ENCODE peak calls at places on chromosomes 6 and 20, in six cellular contexts. H is WTC11, E is GM12878, L is H1, R is HepG2, J is K562. V is an unnamed sample.

GRCh38 chr6:37624606-37625574 is 72.8 kb downstream of the MDGA1 start:
- DNase-seq in R (no peak), L (no peak), H (no peak), E (no peak), J (peak), V (peak)

GRCh38 chr6:6918216-6918983 is 189.4 kb upstream of the RREB1 start:
- DNase-seq in L (no peak), E (peak), J (peak), H (no peak), R (no peak), V (no peak)

GRCh38 chr20:51172558-51173428 is 149.9 kb upstream of the KCNG1 start:
- DNase-seq in R (no peak), L (no peak), J (no peak), H (no peak), E (no peak), V (peak)

GRCh38 chr6:34414999-34415858 is 10.6 kb downstream of the RPS10 start:
- DNase-seq in E (no peak), R (peak), J (peak), L (no peak), H (no peak), V (peak)

GRCh38 chr6:138654715-138655634 is 118.6 kb upstream of the CCDC28A start:
- DNase-seq in E (peak), L (no peak), H (no peak), J (no peak), R (no peak), V (no peak)

GRCh38 chr6:158571826-158572652 is 12.1 kb downstream of the TMEM181 start:
- DNase-seq in L (no peak), E (no peak), R (peak), H (no peak), J (no peak), V (no peak)

GRCh38 chr20:51142448-51142847 is 119.5 kb upstream of the KCNG1 start:
- DNase-seq in J (no peak), H (no peak), E (no peak), L (no peak), R (no peak), V (no peak)

GRCh38 chr20:7113577-7114466 is 346.3 kb downstream of the BMP2 start:
- DNase-seq in R (peak), J (no peak), E (no peak), H (peak), L (peak), V (peak)

GRCh38 chr6:33008944-33009861 is at the start of gene HLA-DOA:
- DNase-seq in L (peak), J (peak), E (peak), R (no peak), H (peak), V (peak)

GRCh38 chr20:61166324-61166723 is 85.7 kb upstream of the CDH4 start:
- DNase-seq in H (no peak), J (no peak), L (no peak), E (no peak), R (no peak), V (no peak)

GRCh38 chr20:4962257-4962855 is 39.0 kb downstream of the SLC23A2 start:
- DNase-seq in E (no peak), H (no peak), L (no peak), J (no peak), R (no peak), V (no peak)

GRCh38 chr6:155936127-155936526 is 480.5 kb upstream of the NOX3 start:
- DNase-seq in L (no peak), H (no peak), E (no peak), J (no peak), R (no peak), V (no peak)

GRCh38 chr20:24131684-24132083 is 143.1 kb upstream of the GGTLC1 start:
- DNase-seq in H (no peak), E (no peak), R (no peak), L (no peak), J (no peak), V (no peak)

GRCh38 chr6:69729870-69730449 is 66.8 kb downstream of the LMBRD1 start:
- DNase-seq in L (no peak), J (no peak), E (no peak), R (no peak), H (no peak), V (no peak)

GRCh38 chr20:2093200-2093781 is 8.3 kb upstream of the STK35 start:
- DNase-seq in R (peak), E (no peak), J (no peak), H (peak), L (peak), V (peak)

GRCh38 chr6:40961831-40962230 is 77.2 kb downstream of the UNC5CL start:
- DNase-seq in E (no peak), L (no peak), H (no peak), R (no peak), J (no peak), V (no peak)

GRCh38 chr20:53926428-53927028 is 143.9 kb downstream of the BCAS1 start:
- DNase-seq in J (no peak), E (peak), H (no peak), R (peak), L (no peak), V (no peak)

GRCh38 chr6:44920952-44921491 is 407.1 kb upstream of the RUNX2 start:
- DNase-seq in R (peak), H (no peak), J (no peak), E (no peak), L (no peak), V (no peak)

GRCh38 chr6:13500264-13500663 is 12.9 kb upstream of the GFOD1 start:
- DNase-seq in E (no peak), J (no peak), L (no peak), H (no peak), R (no peak), V (no peak)
- TF ChIP-seq CREB1 in E (no peak), J (no peak), L (no peak), H (no peak), R (no peak), V (no peak)

GRCh38 chr20:20150241-20150640 is 97.9 kb downstream of the CFAP61 start:
- DNase-seq in E (no peak), H (no peak), R (no peak), L (no peak), J (no peak), V (no peak)
- TF ChIP-seq CREB1 in E (no peak), H (no peak), R (no peak), L (no peak), J (no peak), V (no peak)

DNA sequence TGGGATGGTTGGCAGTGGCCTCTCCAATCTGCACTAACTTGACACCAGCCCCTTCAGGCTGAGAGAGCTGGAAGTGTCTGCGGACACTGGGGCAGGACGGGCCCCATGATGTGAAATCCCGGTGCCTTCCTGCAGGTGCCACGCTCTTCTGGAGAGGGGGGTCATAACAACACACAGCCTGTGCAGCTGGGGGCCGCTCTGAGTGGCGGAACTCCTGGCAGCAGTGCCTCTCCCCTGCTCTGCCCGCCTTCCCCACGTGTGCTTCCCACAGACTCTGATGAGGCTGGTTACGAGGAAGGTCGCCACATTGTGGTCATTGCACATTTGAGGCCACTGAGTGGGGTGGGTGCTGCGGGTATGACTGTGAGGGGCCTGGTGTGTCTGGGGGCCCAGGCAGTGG is 145.2 kb downstream of the DTNBP1 start:
- DNase-seq in H (no peak), J (no peak), R (no peak), E (no peak), L (no peak), V (no peak)
- TF ChIP-seq CREB1 in H (no peak), J (no peak), R (no peak), E (no peak), L (no peak), V (no peak)

GRCh38 chr6:159679091-159680077 is 13.7 kb downstream of the SOD2 start:
- DNase-seq in E (no peak), R (no peak), L (no peak), H (no peak), J (no peak), V (no peak)

GRCh38 chr6:159680104-159680503 is 12.9 kb downstream of the SOD2 start:
- DNase-seq in L (no peak), R (no peak), H (no peak), E (no peak), J (no peak), V (no peak)

GRCh38 chr6:159683722-159684304 is 9.2 kb downstream of the SOD2 start:
- DNase-seq in J (no peak), E (no peak), H (no peak), L (no peak), R (no peak), V (no peak)

GRCh38 chr6:159682265-159682664 is 10.8 kb downstream of the SOD2 start:
- DNase-seq in H (no peak), R (no peak), L (no peak), E (no peak), J (no peak), V (no peak)

GRCh38 chr6:159681104-159681503 is 11.9 kb downstream of the SOD2 start:
- DNase-seq in L (no peak), H (no peak), R (no peak), E (no peak), J (no peak), V (no peak)
- TF ChIP-seq CREB1 in L (no peak), H (no peak), R (no peak), E (no peak), J (no peak), V (no peak)

GRCh38 chr6:157032923-157033322 is 255.7 kb downstream of the ARID1B start:
- DNase-seq in L (no peak), J (no peak), H (no peak), R (no peak), E (no peak), V (no peak)

GRCh38 chr6:157036245-157036681 is 259.1 kb downstream of the ARID1B start:
- DNase-seq in R (no peak), H (no peak), E (no peak), L (no peak), J (no peak), V (peak)

GRCh38 chr6:157035576-157035975 is 258.4 kb downstream of the ARID1B start:
- DNase-seq in J (no peak), L (no peak), R (no peak), H (no peak), E (no peak), V (no peak)

GRCh38 chr6:157033428-157034140 is 256.4 kb downstream of the ARID1B start:
- DNase-seq in L (no peak), J (no peak), E (no peak), R (no peak), H (no peak), V (no peak)

DNA sequence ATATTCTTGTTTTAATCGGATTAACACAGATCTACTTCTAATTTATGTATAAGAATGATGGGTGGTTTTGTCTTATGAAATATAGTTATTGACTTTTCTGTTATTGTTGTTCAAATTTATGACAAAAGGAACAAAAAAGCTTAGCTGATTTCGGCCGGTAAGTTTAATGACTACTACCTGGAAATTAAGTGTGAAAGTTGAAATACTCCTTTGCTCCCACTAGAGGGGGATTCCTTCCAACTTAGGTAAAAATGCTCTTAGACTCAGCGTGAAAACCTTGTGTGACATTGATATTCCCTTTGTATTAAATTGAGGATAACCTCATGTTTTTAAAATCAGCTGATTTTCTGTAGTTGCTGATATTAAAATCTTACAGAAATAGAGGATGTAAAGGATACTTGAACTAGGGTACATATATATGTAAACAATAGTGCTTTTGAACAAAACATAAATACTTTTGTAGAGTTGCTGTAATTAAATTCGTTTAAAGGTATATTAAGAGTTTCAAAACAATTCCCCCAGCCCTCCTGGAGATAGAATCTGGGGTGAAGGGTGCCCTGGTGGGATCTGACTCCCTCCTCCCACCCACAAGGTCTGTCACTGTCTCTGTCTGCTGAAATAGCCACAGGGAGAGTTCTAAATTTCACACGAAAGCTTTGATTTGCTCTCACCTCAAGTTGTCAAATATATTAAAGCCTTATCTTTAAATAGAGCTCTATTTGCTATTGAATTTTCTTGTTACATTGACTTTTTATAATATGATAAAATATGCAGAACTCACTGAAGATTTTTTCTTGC is 257.5 kb downstream of the ARID1B start:
- DNase-seq in J (peak), H (no peak), E (no peak), R (peak), L (no peak), V (peak)
- TF ChIP-seq CREB1 in J (no peak), H (no peak), E (no peak), R (no peak), L (no peak), V (no peak)

DNA sequence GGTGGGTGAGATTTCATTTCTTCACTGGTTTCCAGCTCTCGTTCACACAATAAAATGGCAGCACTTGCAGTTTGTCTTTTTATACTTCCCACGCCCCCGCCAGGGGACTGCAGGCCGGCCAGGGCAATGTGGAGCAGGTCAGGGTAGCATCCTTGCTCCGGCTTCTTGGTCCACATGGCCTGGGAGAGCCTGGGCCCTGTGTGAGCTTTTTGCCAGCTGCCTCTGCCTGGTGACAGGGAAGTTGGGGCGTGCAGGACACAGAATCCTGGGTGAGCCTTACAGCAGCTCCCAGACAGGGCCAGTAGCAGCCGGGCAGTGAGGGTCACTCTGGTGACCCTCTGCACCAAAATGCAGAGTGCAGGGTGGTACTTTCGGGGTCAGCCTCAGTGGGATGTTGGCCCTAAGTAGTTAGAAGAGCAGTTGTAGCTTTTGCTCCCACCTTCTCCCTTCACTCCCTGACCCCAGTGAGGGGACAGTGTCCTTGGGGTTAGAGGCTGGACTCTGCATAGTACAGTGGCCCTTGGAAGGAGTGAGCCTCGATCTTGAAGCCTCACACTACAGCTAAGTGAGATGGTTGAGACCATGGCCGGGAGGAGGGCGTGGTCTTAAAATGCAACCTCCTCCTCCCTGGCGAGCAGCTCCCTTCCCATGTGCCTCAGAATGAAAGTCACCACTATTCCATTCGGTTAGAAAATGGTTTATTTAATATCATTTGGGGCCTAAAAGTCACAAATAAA is 23.8 kb downstream of the PYGB start:
- DNase-seq in E (no peak), R (no peak), J (no peak), H (peak), L (peak), V (no peak)
- TF ChIP-seq CREB1 in E (no peak), R (no peak), J (no peak), H (no peak), L (no peak), V (no peak)

DNA sequence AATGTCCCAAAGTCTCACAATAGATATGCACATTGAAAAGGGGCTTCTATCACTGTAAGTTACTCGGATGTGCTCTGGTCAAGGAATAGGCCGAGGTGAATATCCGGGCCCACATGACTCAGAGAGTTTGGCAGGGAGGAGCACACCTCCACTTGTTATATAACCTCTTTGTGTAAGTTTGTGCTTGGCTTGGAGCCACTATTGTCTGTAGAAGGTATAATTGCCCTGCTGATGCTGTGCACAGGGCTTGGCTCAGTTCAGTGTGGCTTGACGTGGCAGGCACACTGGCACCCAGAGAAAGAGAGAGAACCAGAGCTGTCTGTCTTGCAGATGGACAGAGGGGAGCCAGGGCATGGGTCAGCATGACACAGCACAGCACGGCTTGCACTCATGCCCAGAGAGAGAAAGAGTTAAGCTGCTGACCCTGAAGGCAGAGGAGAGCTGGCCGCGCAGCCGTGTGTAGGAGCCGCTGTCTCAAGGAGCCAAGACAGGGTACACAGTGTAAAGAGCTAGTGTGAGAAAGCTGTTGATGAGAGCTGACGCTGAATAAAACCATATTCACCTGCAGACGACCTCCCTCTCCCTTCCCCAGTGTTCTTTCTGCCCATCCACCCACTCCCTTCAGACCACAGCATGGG is 482.5 kb downstream of the C6orf118 start:
- DNase-seq in J (no peak), H (no peak), R (no peak), E (no peak), L (no peak), V (no peak)
- TF ChIP-seq CREB1 in J (no peak), H (no peak), R (no peak), E (no peak), L (no peak), V (no peak)

DNA sequence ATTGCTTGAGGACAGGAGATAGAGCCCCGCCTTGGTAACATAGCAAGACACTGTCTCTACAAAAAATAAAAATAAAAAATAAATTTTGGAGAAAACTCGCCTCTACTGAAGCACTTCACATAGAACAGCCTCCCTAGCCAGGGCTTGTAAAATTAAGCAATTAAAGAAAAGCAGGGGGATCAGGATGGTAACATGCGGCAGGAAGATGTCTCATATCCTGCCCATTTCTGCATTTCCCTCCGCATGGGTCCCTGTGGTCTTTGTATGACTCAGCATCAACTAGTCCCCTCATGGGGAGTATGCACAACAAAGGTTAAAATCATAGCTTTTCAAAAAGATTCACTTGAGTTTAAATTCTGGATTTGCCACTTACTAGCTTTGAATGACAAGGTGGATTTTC is 379.0 kb downstream of the EPHA7 start:
- DNase-seq in E (no peak), J (no peak), L (no peak), H (no peak), R (no peak), V (no peak)
- TF ChIP-seq CREB1 in E (no peak), J (no peak), L (no peak), H (no peak), R (no peak), V (no peak)

DNA sequence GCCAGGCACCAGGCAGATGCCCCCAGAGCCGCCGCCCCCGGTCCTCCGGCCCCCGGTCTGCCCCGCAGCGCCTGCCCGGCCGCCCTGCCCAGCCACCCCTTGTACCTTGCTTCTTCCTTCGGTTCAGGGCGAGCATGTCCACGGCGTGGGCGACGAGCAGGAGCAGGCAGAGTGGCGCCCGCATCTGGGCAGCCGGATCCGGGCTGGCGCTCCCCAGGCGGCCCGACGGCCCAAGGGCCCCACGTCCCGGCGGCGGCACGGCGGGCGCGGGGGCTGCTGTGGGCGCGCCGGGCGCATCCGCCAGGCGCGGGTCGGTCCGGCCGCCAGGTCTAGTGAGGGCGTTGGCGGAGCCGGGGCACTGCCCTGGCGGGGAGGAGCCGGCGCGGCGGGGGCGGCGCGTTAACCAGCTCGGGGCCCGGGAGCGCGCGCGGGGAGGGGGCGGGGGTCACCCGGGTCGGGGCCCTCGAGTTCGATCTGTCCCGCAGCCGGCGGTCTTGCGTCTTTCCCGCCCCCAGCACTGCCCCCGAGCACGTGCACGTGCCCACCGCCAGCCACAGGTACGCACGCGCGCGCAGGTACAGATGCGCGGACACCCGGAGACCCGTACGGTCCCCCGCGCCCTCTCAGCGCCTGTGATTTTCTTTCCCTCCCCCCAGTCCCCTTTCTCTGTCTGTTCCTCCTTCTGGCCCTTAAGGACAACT is at the start of gene RSPO4:
- DNase-seq in L (peak), J (no peak), R (no peak), H (peak), E (no peak), V (peak)
- TF ChIP-seq CREB1 in L (no peak), J (no peak), R (no peak), H (no peak), E (no peak), V (no peak)

V was measured in GM23338.